ENCODE peak calls at places on chromosomes 12 and 14, in ten cellular contexts. Y, X, K, D, F, J, Z, N, I and P are unnamed samples.

GRCh38 chr12:72974954-72975555 is 702.9 kb downstream of the TRHDE start:
- DNase-seq in Y (no peak), X (no peak), K (no peak), D (no peak), F (no peak), J (no peak), Z (no peak), N (no peak), I (no peak), P (no peak)

GRCh38 chr12:54262403-54262925 is 17.5 kb downstream of the CBX5 start:
- DNase-seq in Y (no peak), X (peak), K (no peak), D (peak), F (no peak), J (no peak), Z (peak), N (no peak), I (no peak), P (peak)

GRCh38 chr14:104211242-104211641 is 72.9 kb downstream of the KIF26A start:
- DNase-seq in Y (no peak), X (no peak), K (no peak), D (no peak), F (no peak), J (no peak), Z (no peak), N (no peak), I (no peak), P (no peak)

GRCh38 chr12:110269622-110270124 is 11.4 kb upstream of the ATP2A2 start:
- DNase-seq in Y (peak), X (peak), K (no peak), D (peak), F (no peak), J (no peak), Z (peak), N (no peak), I (no peak), P (no peak)

GRCh38 chr14:48536318-48536717 is 860.9 kb upstream of the MDGA2 start:
- DNase-seq in Y (no peak), X (no peak), K (no peak), D (no peak), F (no peak), J (no peak), Z (peak), N (no peak), I (no peak), P (no peak)

GRCh38 chr12:103172447-103173112 is 215.1 kb downstream of the ASCL1 start:
- DNase-seq in Y (no peak), X (no peak), K (no peak), D (no peak), F (no peak), J (no peak), Z (no peak), N (no peak), I (no peak), P (no peak)

GRCh38 chr14:75229576-75229922 is 49.1 kb upstream of the FOS start:
- DNase-seq in Y (no peak), X (no peak), K (no peak), D (no peak), F (no peak), J (no peak), Z (no peak), N (no peak), I (no peak), P (peak)

GRCh38 chr12:15808250-15808971 is 19.2 kb upstream of the EPS8 start:
- DNase-seq in Y (no peak), X (no peak), K (no peak), D (no peak), F (no peak), J (no peak), Z (peak), N (no peak), I (no peak), P (no peak)

GRCh38 chr12:76158518-76159321 is 74.2 kb upstream of the NAP1L1 start:
- DNase-seq in Y (peak), X (peak), K (peak), D (peak), F (peak), J (peak), Z (peak), N (peak), I (peak), P (peak)

GRCh38 chr12:57236925-57237652 is 7.6 kb downstream of the SHMT2 start:
- DNase-seq in Y (no peak), X (no peak), K (no peak), D (no peak), F (no peak), J (no peak), Z (peak), N (no peak), I (no peak), P (no peak)

GRCh38 chr14:56094063-56094462 is 24.1 kb upstream of the PELI2 start:
- DNase-seq in Y (no peak), X (no peak), K (no peak), D (no peak), F (no peak), J (no peak), Z (no peak), N (no peak), I (no peak), P (no peak)

GRCh38 chr12:104353012-104353981 is 49.8 kb downstream of the EID3 start:
- DNase-seq in Y (no peak), X (no peak), K (no peak), D (no peak), F (no peak), J (no peak), Z (peak), N (no peak), I (no peak), P (no peak)

GRCh38 chr12:69412655-69413054 is 53.1 kb downstream of the YEATS4 start:
- DNase-seq in Y (no peak), X (no peak), K (no peak), D (no peak), F (no peak), J (no peak), Z (no peak), N (no peak), I (no peak), P (no peak)

GRCh38 chr14:68703093-68703492 is 89.8 kb downstream of the ZFP36L1 start:
- DNase-seq in Y (peak), X (peak), K (no peak), D (peak), F (no peak), J (no peak), Z (no peak), N (no peak), I (no peak), P (peak)

GRCh38 chr12:50088577-50089335 is 3.6 kb downstream of the SMARCD1 start:
- DNase-seq in Y (peak), X (peak), K (no peak), D (peak), F (peak), J (peak), Z (peak), N (no peak), I (peak), P (peak)

GRCh38 chr14:24408764-24409163 is 10.0 kb downstream of the NYNRIN start:
- DNase-seq in Y (no peak), X (no peak), K (no peak), D (no peak), F (no peak), J (no peak), Z (no peak), N (no peak), I (no peak), P (no peak)

GRCh38 chr12:21296751-21297406 is 37.8 kb downstream of the SLCO1A2 start:
- DNase-seq in Y (peak), X (peak), K (no peak), D (peak), F (peak), J (peak), Z (peak), N (peak), I (no peak), P (no peak)

GRCh38 chr12:109223868-109224267 is 85.2 kb downstream of the FOXN4 start:
- DNase-seq in Y (no peak), X (no peak), K (no peak), D (no peak), F (no peak), J (no peak), Z (no peak), N (no peak), I (no peak), P (no peak)

GRCh38 chr12:93022603-93023340 is 93.7 kb upstream of the EEA1 start:
- DNase-seq in Y (no peak), X (peak), K (no peak), D (no peak), F (no peak), J (no peak), Z (peak), N (peak), I (no peak), P (peak)

GRCh38 chr14:103607039-103607668 is 21.9 kb upstream of the KLC1 start:
- DNase-seq in Y (no peak), X (peak), K (no peak), D (peak), F (peak), J (peak), Z (peak), N (peak), I (peak), P (peak)

GRCh38 chr12:53653595-53653994 is 22.3 kb downstream of the ATP5MC2 start:
- DNase-seq in Y (no peak), X (no peak), K (no peak), D (no peak), F (no peak), J (no peak), Z (no peak), N (no peak), I (no peak), P (no peak)

GRCh38 chr12:104220931-104221330 is 5.4 kb downstream of the TXNRD1 start:
- DNase-seq in Y (no peak), X (no peak), K (no peak), D (no peak), F (no peak), J (no peak), Z (no peak), N (no peak), I (no peak), P (no peak)

GRCh38 chr12:56998981-56999380 is 7.4 kb downstream of the ZBTB39 start:
- DNase-seq in Y (no peak), X (no peak), K (no peak), D (no peak), F (no peak), J (peak), Z (no peak), N (no peak), I (no peak), P (no peak)

GRCh38 chr14:59018978-59019377 is 169.5 kb upstream of the DAAM1 start:
- DNase-seq in Y (no peak), X (no peak), K (no peak), D (no peak), F (no peak), J (no peak), Z (peak), N (no peak), I (no peak), P (no peak)

GRCh38 chr12:46224401-46224800 is 44.4 kb downstream of the SLC38A1 start:
- DNase-seq in Y (no peak), X (peak), K (no peak), D (no peak), F (no peak), J (no peak), Z (no peak), N (peak), I (no peak), P (no peak)

GRCh38 chr12:60100150-60100549 is 504.3 kb downstream of the SLC16A7 start:
- DNase-seq in Y (no peak), X (peak), K (no peak), D (no peak), F (no peak), J (no peak), Z (no peak), N (no peak), I (no peak), P (no peak)

GRCh38 chr14:23530360-23531055 is 21.1 kb downstream of the ZFHX2 start:
- DNase-seq in Y (no peak), X (no peak), K (no peak), D (no peak), F (no peak), J (no peak), Z (peak), N (no peak), I (no peak), P (no peak)

GRCh38 chr12:6084261-6084968 is 40.1 kb downstream of the VWF start:
- DNase-seq in Y (peak), X (peak), K (no peak), D (peak), F (no peak), J (no peak), Z (no peak), N (peak), I (no peak), P (peak)

GRCh38 chr14:101624579-101624978 is 63.3 kb downstream of the DIO3 start:
- DNase-seq in Y (no peak), X (no peak), K (no peak), D (no peak), F (no peak), J (no peak), Z (no peak), N (no peak), I (no peak), P (no peak)

GRCh38 chr14:64614992-64615391 is 65.2 kb downstream of the PPP1R36 start:
- DNase-seq in Y (no peak), X (no peak), K (no peak), D (no peak), F (no peak), J (no peak), Z (no peak), N (no peak), I (no peak), P (no peak)

GRCh38 chr12:76719642-76720041 is 44.3 kb upstream of the ZDHHC17 start:
- DNase-seq in Y (no peak), X (no peak), K (no peak), D (no peak), F (no peak), J (no peak), Z (no peak), N (no peak), I (no peak), P (no peak)

GRCh38 chr14:101581806-101582205 is 20.5 kb downstream of the DIO3 start:
- DNase-seq in Y (no peak), X (no peak), K (no peak), D (no peak), F (no peak), J (no peak), Z (no peak), N (no peak), I (no peak), P (no peak)

GRCh38 chr14:100223332-100224171 is 15.4 kb upstream of the YY1 start:
- DNase-seq in Y (no peak), X (no peak), K (no peak), D (no peak), F (no peak), J (no peak), Z (peak), N (no peak), I (no peak), P (peak)